ENCODE peak calls at places on chromosome 7, in nine cellular contexts. One of them, this sample, is unnamed.

GRCh38 chr7:101880536-101881443 is 63.4 kb downstream of the CUX1 start:
- DNase-seq in GM12865: no peak
- DNase-seq in germinal center: no peak
- DNase-seq in effector CD4-positive, alpha-beta T cell: no peak
- DNase-seq in mesendoderm: no peak
- DNase-seq in fibroblast of pulmonary artery: peak
- DNase-seq in HuH-7: no peak
- DNase-seq in AG04450: no peak
- DNase-seq in GM12864: no peak
- DNase-seq in this sample: no peak

GRCh38 chr7:124652237-124652636 is 113.4 kb downstream of the GPR37 start:
- DNase-seq in fibroblast of pulmonary artery: no peak
- DNase-seq in mesendoderm: no peak
- DNase-seq in AG04450: peak
- DNase-seq in germinal center: no peak
- DNase-seq in GM12864: no peak
- DNase-seq in effector CD4-positive, alpha-beta T cell: no peak
- DNase-seq in GM12865: no peak
- DNase-seq in HuH-7: no peak
- DNase-seq in this sample: no peak

GRCh38 chr7:104328308-104328969 is at the start of gene LHFPL3:
- DNase-seq in HuH-7: no peak
- DNase-seq in effector CD4-positive, alpha-beta T cell: no peak
- DNase-seq in germinal center: no peak
- DNase-seq in GM12865: no peak
- DNase-seq in mesendoderm: peak
- DNase-seq in GM12864: no peak
- DNase-seq in fibroblast of pulmonary artery: no peak
- DNase-seq in AG04450: no peak
- DNase-seq in this sample: no peak

GRCh38 chr7:74178632-74179031 is 4.5 kb downstream of the EIF4H start:
- DNase-seq in effector CD4-positive, alpha-beta T cell: no peak
- DNase-seq in HuH-7: no peak
- DNase-seq in AG04450: no peak
- DNase-seq in mesendoderm: no peak
- DNase-seq in germinal center: no peak
- DNase-seq in GM12865: peak
- DNase-seq in fibroblast of pulmonary artery: peak
- DNase-seq in GM12864: no peak
- DNase-seq in this sample: no peak

GRCh38 chr7:87216701-87217508 is 2.6 kb downstream of the TMEM243 start:
- DNase-seq in GM12865: peak
- DNase-seq in fibroblast of pulmonary artery: no peak
- DNase-seq in mesendoderm: no peak
- DNase-seq in effector CD4-positive, alpha-beta T cell: peak
- DNase-seq in AG04450: no peak
- DNase-seq in germinal center: peak
- DNase-seq in GM12864: peak
- DNase-seq in HuH-7: no peak
- DNase-seq in this sample: no peak

GRCh38 chr7:27177795-27178320 is 3.7 kb upstream of the HOXA10 start:
- DNase-seq in effector CD4-positive, alpha-beta T cell: no peak
- DNase-seq in AG04450: no peak
- DNase-seq in GM12864: no peak
- DNase-seq in germinal center: no peak
- DNase-seq in fibroblast of pulmonary artery: no peak
- DNase-seq in GM12865: no peak
- DNase-seq in mesendoderm: no peak
- DNase-seq in HuH-7: no peak
- DNase-seq in this sample: no peak

GRCh38 chr7:33351709-33352108 is 222.3 kb downstream of the BBS9 start:
- DNase-seq in effector CD4-positive, alpha-beta T cell: no peak
- DNase-seq in AG04450: no peak
- DNase-seq in HuH-7: no peak
- DNase-seq in GM12864: no peak
- DNase-seq in mesendoderm: peak
- DNase-seq in fibroblast of pulmonary artery: no peak
- DNase-seq in germinal center: no peak
- DNase-seq in GM12865: no peak
- DNase-seq in this sample: no peak

GRCh38 chr7:114081606-114082425 is 163.0 kb upstream of the PPP1R3A start:
- DNase-seq in HuH-7: peak
- DNase-seq in fibroblast of pulmonary artery: peak
- DNase-seq in GM12864: no peak
- DNase-seq in mesendoderm: peak
- DNase-seq in GM12865: peak
- DNase-seq in AG04450: peak
- DNase-seq in effector CD4-positive, alpha-beta T cell: no peak
- DNase-seq in germinal center: peak
- DNase-seq in this sample: no peak

GRCh38 chr7:40833541-40834234 is 698.9 kb downstream of the SUGCT start:
- DNase-seq in fibroblast of pulmonary artery: peak
- DNase-seq in AG04450: no peak
- DNase-seq in GM12864: no peak
- DNase-seq in effector CD4-positive, alpha-beta T cell: no peak
- DNase-seq in HuH-7: no peak
- DNase-seq in mesendoderm: peak
- DNase-seq in germinal center: peak
- DNase-seq in GM12865: no peak
- DNase-seq in this sample: no peak

GRCh38 chr7:4783292-4783652 is 7.8 kb downstream of the AP5Z1 start:
- DNase-seq in germinal center: no peak
- DNase-seq in GM12864: no peak
- DNase-seq in GM12865: no peak
- DNase-seq in HuH-7: no peak
- DNase-seq in mesendoderm: no peak
- DNase-seq in fibroblast of pulmonary artery: no peak
- DNase-seq in AG04450: no peak
- DNase-seq in effector CD4-positive, alpha-beta T cell: no peak
- DNase-seq in this sample: no peak

GRCh38 chr7:46576950-46577349 is 655.9 kb upstream of the IGFBP3 start:
- DNase-seq in AG04450: no peak
- DNase-seq in fibroblast of pulmonary artery: peak
- DNase-seq in HuH-7: no peak
- DNase-seq in GM12865: no peak
- DNase-seq in germinal center: no peak
- DNase-seq in GM12864: no peak
- DNase-seq in mesendoderm: no peak
- DNase-seq in effector CD4-positive, alpha-beta T cell: no peak
- DNase-seq in this sample: no peak

GRCh38 chr7:16136896-16137295 is 284.4 kb downstream of the CRPPA start:
- DNase-seq in germinal center: no peak
- DNase-seq in effector CD4-positive, alpha-beta T cell: no peak
- DNase-seq in AG04450: no peak
- DNase-seq in GM12864: no peak
- DNase-seq in HuH-7: no peak
- DNase-seq in fibroblast of pulmonary artery: no peak
- DNase-seq in mesendoderm: no peak
- DNase-seq in GM12865: no peak
- DNase-seq in this sample: no peak

GRCh38 chr7:82950436-82950835 is 212.2 kb downstream of the PCLO start:
- DNase-seq in mesendoderm: no peak
- DNase-seq in germinal center: no peak
- DNase-seq in fibroblast of pulmonary artery: no peak
- DNase-seq in effector CD4-positive, alpha-beta T cell: no peak
- DNase-seq in GM12865: no peak
- DNase-seq in AG04450: no peak
- DNase-seq in GM12864: no peak
- DNase-seq in HuH-7: no peak
- DNase-seq in this sample: no peak

GRCh38 chr7:22885824-22886255 is 63.2 kb upstream of the TOMM7 start:
- DNase-seq in GM12865: peak
- DNase-seq in GM12864: peak
- DNase-seq in fibroblast of pulmonary artery: no peak
- DNase-seq in HuH-7: no peak
- DNase-seq in effector CD4-positive, alpha-beta T cell: no peak
- DNase-seq in AG04450: no peak
- DNase-seq in mesendoderm: no peak
- DNase-seq in germinal center: peak
- DNase-seq in this sample: no peak

GRCh38 chr7:105600720-105601550 is 19.6 kb upstream of the EFCAB10 start:
- DNase-seq in GM12864: no peak
- DNase-seq in germinal center: no peak
- DNase-seq in effector CD4-positive, alpha-beta T cell: no peak
- DNase-seq in mesendoderm: peak
- DNase-seq in fibroblast of pulmonary artery: no peak
- DNase-seq in HuH-7: no peak
- DNase-seq in AG04450: no peak
- DNase-seq in GM12865: no peak
- DNase-seq in this sample: no peak

GRCh38 chr7:18337023-18337422 is 158.5 kb upstream of the HDAC9 start:
- DNase-seq in GM12865: no peak
- DNase-seq in effector CD4-positive, alpha-beta T cell: no peak
- DNase-seq in GM12864: no peak
- DNase-seq in AG04450: no peak
- DNase-seq in germinal center: no peak
- DNase-seq in mesendoderm: no peak
- DNase-seq in fibroblast of pulmonary artery: no peak
- DNase-seq in HuH-7: no peak
- DNase-seq in this sample: no peak

GRCh38 chr7:876077-876971 is at the start of gene GET4:
- DNase-seq in mesendoderm: peak
- DNase-seq in GM12865: peak
- DNase-seq in effector CD4-positive, alpha-beta T cell: peak
- DNase-seq in germinal center: peak
- DNase-seq in HuH-7: peak
- DNase-seq in AG04450: peak
- DNase-seq in fibroblast of pulmonary artery: peak
- DNase-seq in GM12864: peak
- DNase-seq in this sample: peak

GRCh38 chr7:139777304-139777890 is 401 bp downstream of the HIPK2 start:
- DNase-seq in HuH-7: peak
- DNase-seq in fibroblast of pulmonary artery: no peak
- DNase-seq in effector CD4-positive, alpha-beta T cell: peak
- DNase-seq in AG04450: no peak
- DNase-seq in mesendoderm: peak
- DNase-seq in GM12864: no peak
- DNase-seq in GM12865: no peak
- DNase-seq in germinal center: peak
- DNase-seq in this sample: peak

GRCh38 chr7:73809454-73810090 is 21.2 kb upstream of the CLDN4 start:
- DNase-seq in germinal center: no peak
- DNase-seq in HuH-7: no peak
- DNase-seq in mesendoderm: no peak
- DNase-seq in fibroblast of pulmonary artery: no peak
- DNase-seq in effector CD4-positive, alpha-beta T cell: no peak
- DNase-seq in GM12865: no peak
- DNase-seq in AG04450: no peak
- DNase-seq in GM12864: no peak
- DNase-seq in this sample: peak

GRCh38 chr7:76337147-76337546 is 21.6 kb downstream of the YWHAG start:
- DNase-seq in mesendoderm: no peak
- DNase-seq in fibroblast of pulmonary artery: no peak
- DNase-seq in GM12865: no peak
- DNase-seq in GM12864: no peak
- DNase-seq in AG04450: no peak
- DNase-seq in HuH-7: no peak
- DNase-seq in germinal center: no peak
- DNase-seq in effector CD4-positive, alpha-beta T cell: no peak
- DNase-seq in this sample: no peak

This sample was measured in aorta.